ENCODE peak calls at places on chromosome 16, in four cellular contexts. Z is esophagus squamous epithelium, I is HCT116, C is keratinocyte. H is an unnamed sample.

GRCh38 chr16:58462997-58463891 is 36.7 kb upstream of the NDRG4 start:
- DNase-seq in Z (no peak), I (no peak), C (no peak), H (no peak)

GRCh38 chr16:81421536-81421935 is 23.1 kb upstream of the CMIP start:
- DNase-seq in Z (no peak), I (no peak), C (no peak), H (no peak)

GRCh38 chr16:21613361-21613760 is 14.0 kb downstream of the METTL9 start:
- DNase-seq in Z (no peak), I (no peak), C (no peak), H (no peak)

GRCh38 chr16:52512297-52512987 is 34.5 kb downstream of the TOX3 start:
- DNase-seq in Z (no peak), I (no peak), C (no peak), H (no peak)

GRCh38 chr16:11412965-11413887 is 68.0 kb downstream of the RMI2 start:
- DNase-seq in Z (no peak), I (no peak), C (no peak), H (no peak)

GRCh38 chr16:17271687-17272086 is 199.1 kb downstream of the XYLT1 start:
- DNase-seq in Z (no peak), I (no peak), C (no peak), H (peak)

GRCh38 chr16:11047057-11047456 is 102.7 kb downstream of the CLEC16A start:
- DNase-seq in Z (no peak), I (no peak), C (no peak), H (no peak)

GRCh38 chr16:5490499-5490898 is 392.9 kb upstream of the EEF2KMT start:
- DNase-seq in Z (no peak), I (peak), C (no peak), H (no peak)

GRCh38 chr16:56409195-56409594 is 16.1 kb downstream of the AMFR start:
- DNase-seq in Z (no peak), I (no peak), C (no peak), H (no peak)

GRCh38 chr16:3874242-3874641 is 6.3 kb downstream of the CREBBP start:
- DNase-seq in Z (no peak), I (no peak), C (no peak), H (no peak)

GRCh38 chr16:20268409-20268808 is 58.9 kb downstream of the GP2 start:
- DNase-seq in Z (no peak), I (no peak), C (no peak), H (no peak)

DNA sequence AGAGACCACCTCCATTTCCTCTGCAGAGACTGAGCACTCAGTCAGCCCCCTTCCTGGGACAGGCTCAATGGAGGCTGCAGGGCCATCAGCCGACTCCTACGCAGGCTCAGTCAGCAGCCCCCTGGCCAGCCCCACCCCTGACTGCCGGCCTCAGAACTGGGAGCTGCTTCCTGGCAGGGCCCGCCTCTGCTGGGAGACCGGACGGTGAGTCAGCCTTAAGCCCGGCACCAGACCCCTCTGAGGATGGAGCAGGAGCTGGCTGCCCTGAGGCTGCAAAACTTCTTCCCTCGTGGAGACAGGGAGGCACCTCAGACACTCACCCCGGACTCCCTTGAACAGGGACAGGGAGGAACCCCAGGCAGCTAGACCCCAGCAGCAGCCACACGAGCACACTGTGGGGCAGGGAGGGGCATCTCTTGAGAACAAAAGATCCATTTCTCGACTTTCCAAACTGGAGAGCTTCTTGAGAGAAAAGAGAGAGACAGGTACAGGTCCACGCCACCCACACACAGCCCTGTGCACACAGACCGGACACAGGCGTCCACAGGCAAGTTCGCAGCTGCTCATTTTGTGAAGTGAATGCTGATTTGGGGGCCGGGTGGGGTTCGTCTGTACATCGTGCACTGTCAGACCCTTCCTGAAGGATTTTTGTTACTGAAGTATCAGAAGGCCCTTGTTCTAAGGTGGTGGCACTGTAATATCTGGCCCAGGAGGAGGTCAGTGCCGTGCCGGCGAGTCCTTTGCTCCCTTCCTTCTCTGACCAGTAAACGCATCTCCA is 1.3 kb upstream of the TUBB3 start:
- DNase-seq in Z (no peak), I (peak), C (peak), H (peak)
- H3K4me3 ChIP-seq in Z (peak), I (peak), C (peak), H (peak)

GRCh38 chr16:2005646-2006045 is 4.0 kb downstream of the ZNF598 start:
- DNase-seq in Z (no peak), I (no peak), C (no peak), H (no peak)
- H3K27ac ChIP-seq in Z (no peak), I (peak), C (no peak), H (no peak)

GRCh38 chr16:30778549-30779244 is 8.3 kb downstream of the ZNF629 start:
- DNase-seq in Z (no peak), I (no peak), C (no peak), H (peak)
- TF ChIP-seq CTCF in Z (no peak), I (no peak), C (no peak), H (no peak)

DNA sequence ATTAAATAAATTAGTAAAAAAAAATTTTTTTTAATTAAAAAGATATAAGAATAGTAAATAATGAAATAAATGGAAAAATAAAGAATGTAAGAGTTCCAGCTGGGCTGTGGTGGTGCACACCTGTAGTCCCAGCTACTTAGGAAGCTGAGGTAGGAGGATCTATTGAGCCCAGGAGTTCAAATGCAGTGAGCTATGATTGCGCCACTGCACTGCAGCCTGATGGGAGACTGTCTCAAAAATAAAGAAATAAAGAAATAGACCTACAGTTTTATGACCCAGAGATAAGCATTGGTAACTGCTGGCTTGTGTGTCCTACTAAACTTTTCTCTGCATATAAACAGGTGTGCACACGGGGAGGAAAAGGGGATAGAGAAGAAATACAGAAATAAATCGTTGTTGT is 7.8 kb upstream of the PDP2 start:
- DNase-seq in Z (no peak), I (no peak), C (no peak), H (no peak)
- H3K4me3 ChIP-seq in Z (peak), I (peak), C (no peak), H (no peak)

H was measured in cardiac muscle cell.